ENCODE peak calls at places on chromosomes 5 and 9, in six cellular contexts. One of them, this sample, is unnamed.

GRCh38 chr9:125472926-125473701 is 211.5 kb downstream of the GAPVD1 start:
- DNase-seq in tibial nerve: no peak
- DNase-seq in upper lobe of right lung: no peak
- DNase-seq in body of pancreas: no peak
- DNase-seq in IMR-90: peak
- DNase-seq in adrenal gland: peak
- DNase-seq in this sample: no peak

GRCh38 chr9:93911871-93912554 is 43.1 kb downstream of the BARX1 start:
- DNase-seq in tibial nerve: no peak
- DNase-seq in upper lobe of right lung: no peak
- DNase-seq in body of pancreas: no peak
- DNase-seq in IMR-90: peak
- DNase-seq in adrenal gland: no peak
- DNase-seq in this sample: no peak

GRCh38 chr5:170109059-170110031 is 3.6 kb downstream of the FOXI1 start:
- DNase-seq in tibial nerve: no peak
- DNase-seq in upper lobe of right lung: no peak
- DNase-seq in body of pancreas: no peak
- DNase-seq in IMR-90: no peak
- DNase-seq in adrenal gland: no peak
- DNase-seq in this sample: no peak

GRCh38 chr5:142748568-142749249 is 21.5 kb upstream of the ARHGAP26 start:
- DNase-seq in tibial nerve: no peak
- DNase-seq in upper lobe of right lung: peak
- DNase-seq in body of pancreas: peak
- DNase-seq in IMR-90: no peak
- DNase-seq in adrenal gland: no peak
- DNase-seq in this sample: peak

GRCh38 chr5:36090033-36090432 is 23.4 kb upstream of the UGT3A2 start:
- DNase-seq in tibial nerve: no peak
- DNase-seq in upper lobe of right lung: no peak
- DNase-seq in body of pancreas: no peak
- DNase-seq in IMR-90: peak
- DNase-seq in adrenal gland: peak
- DNase-seq in this sample: peak

GRCh38 chr9:132577119-132577518 is 5.3 kb upstream of the BARHL1 start:
- DNase-seq in tibial nerve: no peak
- DNase-seq in upper lobe of right lung: no peak
- DNase-seq in body of pancreas: no peak
- DNase-seq in IMR-90: no peak
- DNase-seq in adrenal gland: no peak
- DNase-seq in this sample: no peak

GRCh38 chr5:41457094-41457493 is 53.3 kb downstream of the PLCXD3 start:
- DNase-seq in tibial nerve: no peak
- DNase-seq in upper lobe of right lung: no peak
- DNase-seq in body of pancreas: no peak
- DNase-seq in IMR-90: no peak
- DNase-seq in adrenal gland: no peak
- DNase-seq in this sample: no peak

GRCh38 chr9:137391411-137391754 is 31.6 kb downstream of the EXD3 start:
- DNase-seq in tibial nerve: no peak
- DNase-seq in upper lobe of right lung: no peak
- DNase-seq in body of pancreas: no peak
- DNase-seq in IMR-90: no peak
- DNase-seq in adrenal gland: no peak
- DNase-seq in this sample: no peak

GRCh38 chr9:11086561-11086960 is 473.8 kb upstream of the PTPRD start:
- DNase-seq in tibial nerve: no peak
- DNase-seq in upper lobe of right lung: no peak
- DNase-seq in body of pancreas: no peak
- DNase-seq in IMR-90: no peak
- DNase-seq in adrenal gland: no peak
- DNase-seq in this sample: no peak

GRCh38 chr5:133392448-133392847 is 219.9 kb downstream of the FSTL4 start:
- DNase-seq in tibial nerve: no peak
- DNase-seq in upper lobe of right lung: no peak
- DNase-seq in body of pancreas: no peak
- DNase-seq in IMR-90: no peak
- DNase-seq in adrenal gland: no peak
- DNase-seq in this sample: no peak

GRCh38 chr9:4490705-4491620 is 695 bp downstream of the SLC1A1 start:
- DNase-seq in tibial nerve: no peak
- DNase-seq in upper lobe of right lung: peak
- DNase-seq in body of pancreas: peak
- DNase-seq in IMR-90: no peak
- DNase-seq in adrenal gland: peak
- DNase-seq in this sample: peak

GRCh38 chr5:122584411-122585110 is 190.3 kb upstream of the SNX2 start:
- DNase-seq in tibial nerve: no peak
- DNase-seq in upper lobe of right lung: no peak
- DNase-seq in body of pancreas: no peak
- DNase-seq in IMR-90: peak
- DNase-seq in adrenal gland: no peak
- DNase-seq in this sample: no peak

GRCh38 chr9:22446950-22447606 is 454 bp downstream of the DMRTA1 start:
- DNase-seq in tibial nerve: peak
- DNase-seq in upper lobe of right lung: peak
- DNase-seq in body of pancreas: peak
- DNase-seq in IMR-90: peak
- DNase-seq in adrenal gland: peak
- DNase-seq in this sample: peak

GRCh38 chr5:127958421-127959011 is 125.0 kb upstream of the SLC12A2 start:
- DNase-seq in tibial nerve: no peak
- DNase-seq in upper lobe of right lung: no peak
- DNase-seq in body of pancreas: no peak
- DNase-seq in IMR-90: no peak
- DNase-seq in adrenal gland: no peak
- DNase-seq in this sample: no peak

GRCh38 chr5:76483433-76483832 is 80.3 kb downstream of the IQGAP2 start:
- DNase-seq in tibial nerve: no peak
- DNase-seq in upper lobe of right lung: no peak
- DNase-seq in body of pancreas: no peak
- DNase-seq in IMR-90: no peak
- DNase-seq in adrenal gland: no peak
- DNase-seq in this sample: peak

GRCh38 chr5:10352404-10353240 is 873 bp upstream of the MARCHF6 start:
- DNase-seq in tibial nerve: no peak
- DNase-seq in upper lobe of right lung: no peak
- DNase-seq in body of pancreas: no peak
- DNase-seq in IMR-90: peak
- DNase-seq in adrenal gland: peak
- DNase-seq in this sample: no peak

GRCh38 chr9:34125681-34126206 is 754 bp downstream of the DCAF12 start:
- DNase-seq in tibial nerve: no peak
- DNase-seq in upper lobe of right lung: no peak
- DNase-seq in body of pancreas: no peak
- DNase-seq in IMR-90: peak
- DNase-seq in adrenal gland: peak
- DNase-seq in this sample: peak

GRCh38 chr9:72718503-72718902 is 197.1 kb downstream of the TMC1 start:
- DNase-seq in tibial nerve: no peak
- DNase-seq in upper lobe of right lung: no peak
- DNase-seq in body of pancreas: no peak
- DNase-seq in IMR-90: no peak
- DNase-seq in adrenal gland: no peak
- DNase-seq in this sample: peak

GRCh38 chr9:136052433-136052880 is 42.6 kb downstream of the NACC2 start:
- DNase-seq in tibial nerve: no peak
- DNase-seq in upper lobe of right lung: peak
- DNase-seq in body of pancreas: peak
- DNase-seq in IMR-90: no peak
- DNase-seq in adrenal gland: no peak
- DNase-seq in this sample: no peak

GRCh38 chr5:69238760-69239251 is 4.1 kb downstream of the CDK7 start:
- DNase-seq in tibial nerve: no peak
- DNase-seq in upper lobe of right lung: no peak
- DNase-seq in body of pancreas: no peak
- DNase-seq in IMR-90: peak
- DNase-seq in adrenal gland: no peak
- DNase-seq in this sample: no peak

GRCh38 chr9:137317021-137317978 is 15.2 kb upstream of the NRARP start:
- DNase-seq in tibial nerve: no peak
- DNase-seq in upper lobe of right lung: no peak
- DNase-seq in body of pancreas: no peak
- DNase-seq in IMR-90: no peak
- DNase-seq in adrenal gland: peak
- DNase-seq in this sample: no peak

GRCh38 chr5:105413406-105413990 is 1850.9 kb upstream of the NUDT12 start:
- DNase-seq in tibial nerve: no peak
- DNase-seq in upper lobe of right lung: no peak
- DNase-seq in body of pancreas: no peak
- DNase-seq in IMR-90: no peak
- DNase-seq in adrenal gland: no peak
- DNase-seq in this sample: no peak

GRCh38 chr9:95725045-95725444 is 150.4 kb upstream of the ERCC6L2 start:
- DNase-seq in tibial nerve: no peak
- DNase-seq in upper lobe of right lung: no peak
- DNase-seq in body of pancreas: no peak
- DNase-seq in IMR-90: no peak
- DNase-seq in adrenal gland: no peak
- DNase-seq in this sample: no peak

GRCh38 chr5:81253875-81254274 is 20.8 kb downstream of the CKMT2 start:
- DNase-seq in tibial nerve: no peak
- DNase-seq in upper lobe of right lung: no peak
- DNase-seq in body of pancreas: no peak
- DNase-seq in IMR-90: no peak
- DNase-seq in adrenal gland: no peak
- DNase-seq in this sample: no peak

GRCh38 chr9:90773593-90773992 is 28.0 kb upstream of the SYK start:
- DNase-seq in tibial nerve: no peak
- DNase-seq in upper lobe of right lung: no peak
- DNase-seq in body of pancreas: no peak
- DNase-seq in IMR-90: no peak
- DNase-seq in adrenal gland: no peak
- DNase-seq in this sample: peak

GRCh38 chr5:12133520-12133919 is 229.3 kb upstream of the CTNND2 start:
- DNase-seq in tibial nerve: no peak
- DNase-seq in upper lobe of right lung: no peak
- DNase-seq in body of pancreas: no peak
- DNase-seq in IMR-90: no peak
- DNase-seq in adrenal gland: no peak
- DNase-seq in this sample: no peak

GRCh38 chr9:129245276-129245675 is 67.2 kb upstream of the IER5L start:
- DNase-seq in tibial nerve: no peak
- DNase-seq in upper lobe of right lung: peak
- DNase-seq in body of pancreas: no peak
- DNase-seq in IMR-90: peak
- DNase-seq in adrenal gland: peak
- DNase-seq in this sample: no peak

GRCh38 chr9:19028835-19029451 is 4.1 kb downstream of the SAXO1 start:
- DNase-seq in tibial nerve: peak
- DNase-seq in upper lobe of right lung: no peak
- DNase-seq in body of pancreas: peak
- DNase-seq in IMR-90: peak
- DNase-seq in adrenal gland: peak
- DNase-seq in this sample: peak

DNA sequence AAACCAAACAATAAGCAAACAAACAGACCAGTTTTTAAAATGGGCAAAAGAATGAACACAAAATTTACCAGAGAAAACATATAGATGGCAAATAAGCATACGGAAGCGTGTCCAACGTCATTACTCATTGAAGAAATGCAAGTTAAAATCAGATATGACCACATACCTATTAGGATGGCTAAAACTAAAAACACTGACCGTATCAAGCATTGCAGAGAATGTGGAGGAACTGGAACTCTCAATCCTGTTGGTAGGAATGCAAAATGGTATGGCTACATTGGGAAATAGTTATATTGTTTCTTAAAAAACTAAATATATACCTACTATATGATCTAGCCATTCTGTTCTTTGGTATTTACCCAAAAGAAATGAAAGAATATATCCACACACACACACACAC is 129.4 kb upstream of the ACO1 start:
- DNase-seq in tibial nerve: no peak
- DNase-seq in upper lobe of right lung: no peak
- DNase-seq in body of pancreas: no peak
- DNase-seq in IMR-90: no peak
- DNase-seq in adrenal gland: no peak
- DNase-seq in this sample: no peak
- H3K4me3 ChIP-seq in tibial nerve: no peak
- H3K4me3 ChIP-seq in upper lobe of right lung: no peak
- H3K4me3 ChIP-seq in body of pancreas: no peak
- H3K4me3 ChIP-seq in IMR-90: no peak
- H3K4me3 ChIP-seq in adrenal gland: no peak
- H3K4me3 ChIP-seq in this sample: no peak

GRCh38 chr5:102554728-102555127 is 55.9 kb upstream of the SLCO6A1 start:
- DNase-seq in tibial nerve: peak
- DNase-seq in upper lobe of right lung: no peak
- DNase-seq in body of pancreas: no peak
- DNase-seq in IMR-90: no peak
- DNase-seq in adrenal gland: no peak
- DNase-seq in this sample: peak
- TF ChIP-seq CTCF in tibial nerve: no peak
- TF ChIP-seq CTCF in upper lobe of right lung: peak
- TF ChIP-seq CTCF in body of pancreas: no peak
- TF ChIP-seq CTCF in IMR-90: no peak
- TF ChIP-seq CTCF in adrenal gland: no peak
- TF ChIP-seq CTCF in this sample: peak

GRCh38 chr5:138180183-138180782 is 1.4 kb downstream of the KIF20A start:
- DNase-seq in tibial nerve: no peak
- DNase-seq in upper lobe of right lung: no peak
- DNase-seq in body of pancreas: no peak
- DNase-seq in IMR-90: peak
- DNase-seq in adrenal gland: no peak
- DNase-seq in this sample: peak
- H3K4me3 ChIP-seq in tibial nerve: no peak
- H3K4me3 ChIP-seq in upper lobe of right lung: no peak
- H3K4me3 ChIP-seq in body of pancreas: no peak
- H3K4me3 ChIP-seq in IMR-90: no peak
- H3K4me3 ChIP-seq in adrenal gland: no peak
- H3K4me3 ChIP-seq in this sample: peak

DNA sequence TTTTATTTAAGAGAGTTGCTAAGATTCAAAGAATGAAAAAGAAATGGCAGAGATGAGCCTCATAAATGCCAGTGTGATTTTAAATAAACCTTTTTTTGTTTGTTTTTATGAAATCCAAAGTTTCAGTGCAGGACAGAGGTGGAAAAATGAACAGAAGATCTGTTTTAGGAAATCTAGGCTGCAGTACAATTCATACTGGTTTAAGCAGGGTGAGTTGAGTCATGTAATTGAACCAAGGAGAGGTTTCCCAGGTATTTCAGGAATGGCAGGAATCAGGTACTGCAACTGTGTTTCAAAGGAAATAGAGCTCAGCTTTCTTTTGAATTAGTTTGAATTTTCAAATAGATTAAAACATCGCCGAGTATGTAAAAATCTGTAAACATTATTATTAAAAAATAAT is 3.0 kb upstream of the ANKRD31 start:
- DNase-seq in tibial nerve: no peak
- DNase-seq in upper lobe of right lung: no peak
- DNase-seq in body of pancreas: no peak
- DNase-seq in IMR-90: no peak
- DNase-seq in adrenal gland: no peak
- DNase-seq in this sample: no peak
- TF ChIP-seq CTCF in tibial nerve: no peak
- TF ChIP-seq CTCF in upper lobe of right lung: no peak
- TF ChIP-seq CTCF in body of pancreas: no peak
- TF ChIP-seq CTCF in IMR-90: no peak
- TF ChIP-seq CTCF in adrenal gland: no peak
- TF ChIP-seq CTCF in this sample: no peak

GRCh38 chr5:131221888-131222287 is 42.0 kb upstream of the CDC42SE2 start:
- DNase-seq in tibial nerve: no peak
- DNase-seq in upper lobe of right lung: no peak
- DNase-seq in body of pancreas: no peak
- DNase-seq in IMR-90: peak
- DNase-seq in adrenal gland: no peak
- DNase-seq in this sample: no peak
- H3K4me3 ChIP-seq in tibial nerve: no peak
- H3K4me3 ChIP-seq in upper lobe of right lung: no peak
- H3K4me3 ChIP-seq in body of pancreas: no peak
- H3K4me3 ChIP-seq in IMR-90: no peak
- H3K4me3 ChIP-seq in adrenal gland: no peak
- H3K4me3 ChIP-seq in this sample: peak

GRCh38 chr9:127360205-127360604 is 36.8 kb upstream of the SLC2A8 start:
- DNase-seq in tibial nerve: no peak
- DNase-seq in upper lobe of right lung: no peak
- DNase-seq in body of pancreas: no peak
- DNase-seq in IMR-90: no peak
- DNase-seq in adrenal gland: no peak
- DNase-seq in this sample: no peak
- TF ChIP-seq CTCF in tibial nerve: no peak
- TF ChIP-seq CTCF in upper lobe of right lung: peak
- TF ChIP-seq CTCF in body of pancreas: no peak
- TF ChIP-seq CTCF in IMR-90: no peak
- TF ChIP-seq CTCF in adrenal gland: no peak
- TF ChIP-seq CTCF in this sample: no peak

This sample was measured in GM12865.